ENCODE peak calls at places on chromosomes 12 and 14, in seven cellular contexts. E, C, N, O, U, V and S are unnamed samples.

GRCh38 chr12:1796515-1797010 is 23.8 kb upstream of the LRTM2 start:
- DNase-seq in E (no peak), C (peak; percentile 50), N (peak; percentile 58), O (no peak), U (no peak), V (no peak), S (peak; percentile 59)

GRCh38 chr12:71938728-71939385 is at the start of gene TPH2:
- DNase-seq in E (peak; percentile 6), C (peak; percentile 59), N (peak; percentile 36), O (peak; percentile 53), U (peak; percentile 41), V (peak; percentile 47), S (peak; percentile 64)

GRCh38 chr14:74248036-74248435 is 8.8 kb downstream of the VSX2 start:
- DNase-seq in E (no peak), C (no peak), N (no peak), O (no peak), U (no peak), V (no peak), S (no peak)

GRCh38 chr12:42945927-42946326 is 356.4 kb upstream of the PRICKLE1 start:
- DNase-seq in E (no peak), C (no peak), N (no peak), O (no peak), U (no peak), V (no peak), S (no peak)

GRCh38 chr14:71594828-71595227 is 337.4 kb upstream of the RGS6 start:
- DNase-seq in E (no peak), C (peak; percentile 9), N (no peak), O (no peak), U (no peak), V (no peak), S (no peak)

GRCh38 chr12:2412305-2412643 is 359.5 kb downstream of the CACNA1C start:
- DNase-seq in E (no peak), C (no peak), N (no peak), O (no peak), U (no peak), V (no peak), S (no peak)

GRCh38 chr14:74531467-74531866 is 37.9 kb downstream of the ISCA2 start:
- DNase-seq in E (no peak), C (no peak), N (no peak), O (no peak), U (peak; percentile 60), V (peak; percentile 29), S (peak; percentile 50)

GRCh38 chr12:80056845-80057244 is 42.5 kb upstream of the OTOGL start:
- DNase-seq in E (no peak), C (no peak), N (no peak), O (peak; percentile 47), U (no peak), V (peak; percentile 72), S (no peak)

GRCh38 chr12:78470354-78471195 is 394.0 kb upstream of the SYT1 start:
- DNase-seq in E (no peak), C (no peak), N (peak; percentile 9), O (peak; percentile 58), U (peak; percentile 11), V (peak; percentile 60), S (peak; percentile 45)

GRCh38 chr12:111443586-111443985 is 37.9 kb downstream of the SH2B3 start:
- DNase-seq in E (no peak), C (peak; percentile 74), N (no peak), O (no peak), U (no peak), V (peak; percentile 76), S (peak; percentile 50)

GRCh38 chr12:45401008-45401407 is 185.1 kb downstream of the ANO6 start:
- DNase-seq in E (no peak), C (no peak), N (no peak), O (no peak), U (no peak), V (no peak), S (no peak)

GRCh38 chr12:106893451-106893850 is 62.3 kb upstream of the TMEM263 start:
- DNase-seq in E (no peak), C (no peak), N (no peak), O (no peak), U (no peak), V (peak; percentile 92), S (peak; percentile 30)

GRCh38 chr12:26891704-26892103 is 46.1 kb downstream of the INTS13 start:
- DNase-seq in E (no peak), C (no peak), N (no peak), O (no peak), U (no peak), V (no peak), S (no peak)

GRCh38 chr12:90842477-90842876 is 112.5 kb downstream of the CCER1 start:
- DNase-seq in E (no peak), C (no peak), N (no peak), O (no peak), U (no peak), V (no peak), S (no peak)